ENCODE peak calls at places on chromosomes 6 and 20, in five cellular contexts. O is stimulated activated effector memory CD8-positive, alpha-beta T cell treated with anti-CD3 and anti-CD28 coated beads, Interleukin-12 subunit alpha, Interleukin-12 subunit beta, amount 100 ng/mL, for 72 hours; E is NCI-H345; G is EL; D is activated naive CD8-positive, alpha-beta T cell treated with anti-CD3 and anti-CD28 coated beads, Interleukin-2, amount 50 U/mL, for 24 hours. A is an unnamed sample.

GRCh38 chr6:159761135-159761872 is 541 bp upstream of the ACAT2 start:
- DNase-seq in O (no peak), E (no peak), G (peak), D (peak), A (peak)

GRCh38 chr6:108916026-108916689 is 67.9 kb downstream of the ARMC2 start:
- DNase-seq in O (no peak), E (no peak), G (no peak), D (no peak), A (no peak)

GRCh38 chr6:111171577-111172400 is 84.5 kb downstream of the SLC16A10 start:
- DNase-seq in O (no peak), E (no peak), G (no peak), D (no peak), A (peak)

GRCh38 chr6:45569210-45569945 is 191.6 kb upstream of the SUPT3H start:
- DNase-seq in O (no peak), E (no peak), G (no peak), D (no peak), A (no peak)

GRCh38 chr6:39657355-39657754 is 67.9 kb downstream of the KIF6 start:
- DNase-seq in O (no peak), E (no peak), G (no peak), D (no peak), A (no peak)

GRCh38 chr6:31180500-31180899 is 10.0 kb upstream of the POU5F1 start:
- DNase-seq in O (peak), E (no peak), G (peak), D (peak), A (peak)

GRCh38 chr20:34111057-34111711 is 859 bp downstream of the EIF2S2 start:
- DNase-seq in O (no peak), E (peak), G (peak), D (no peak), A (peak)

GRCh38 chr6:139909992-139910391 is 535.5 kb upstream of the CITED2 start:
- DNase-seq in O (no peak), E (no peak), G (no peak), D (no peak), A (peak)

GRCh38 chr6:161463061-161463460 is 189.2 kb upstream of the AGPAT4 start:
- DNase-seq in O (no peak), E (no peak), G (no peak), D (no peak), A (no peak)

GRCh38 chr6:16165641-16166040 is 36.8 kb downstream of the MYLIP start:
- DNase-seq in O (no peak), E (no peak), G (no peak), D (no peak), A (no peak)